ENCODE peak calls at places on chromosomes 12 and 14, in five cellular contexts. L is K562, I is HCT116, M is GM12878, S is H1. H is an unnamed sample. For H3K4me1, the result is how much of the 10 kb centered on the place peaks cover.

GRCh38 chr12:116765271-116765670 is 27.2 kb downstream of the RNFT2 start:
- DNase-seq in L (no peak), I (no peak), M (no peak), S (no peak), H (no peak)

GRCh38 chr14:29271669-29272068 is 505.1 kb downstream of the FOXG1 start:
- DNase-seq in L (no peak), I (no peak), M (no peak), S (no peak), H (no peak)

GRCh38 chr12:116916714-116917114 is 6.0 kb downstream of the FBXW8 start:
- DNase-seq in L (peak), I (peak), M (peak), S (no peak), H (peak)

GRCh38 chr14:32509632-32510187 is 180.6 kb downstream of the AKAP6 start:
- DNase-seq in L (no peak), I (no peak), M (no peak), S (no peak), H (peak)

GRCh38 chr14:75022655-75023054 is 19.9 kb downstream of the EIF2B2 start:
- DNase-seq in L (peak), I (no peak), M (no peak), S (no peak), H (peak)

GRCh38 chr12:91364591-91365184 is 182.1 kb upstream of the DCN start:
- DNase-seq in L (no peak), I (no peak), M (no peak), S (no peak), H (no peak)

GRCh38 chr12:120669055-120669828 is 17.7 kb upstream of the MLEC start:
- DNase-seq in L (no peak), I (no peak), M (peak), S (peak), H (no peak)

GRCh38 chr12:124551268-124552144 is 15.9 kb downstream of the NCOR2 start:
- DNase-seq in L (no peak), I (no peak), M (no peak), S (no peak), H (no peak)

GRCh38 chr12:132761032-132761910 is at the start of gene ANKLE2:
- DNase-seq in L (peak), I (no peak), M (no peak), S (no peak), H (peak)

GRCh38 chr14:51246032-51246431 is 6.0 kb downstream of the TMX1 start:
- DNase-seq in L (no peak), I (no peak), M (no peak), S (no peak), H (no peak)

GRCh38 chr14:68866991-68867533 is 74.2 kb upstream of the ZFP36L1 start:
- DNase-seq in L (no peak), I (no peak), M (no peak), S (no peak), H (no peak)

GRCh38 chr12:9107542-9107873 is 8.2 kb downstream of the A2M start:
- DNase-seq in L (no peak), I (no peak), M (no peak), S (no peak), H (no peak)

GRCh38 chr12:128467882-128468281 is 200.9 kb downstream of the TMEM132C start:
- DNase-seq in L (no peak), I (no peak), M (no peak), S (no peak), H (no peak)

GRCh38 chr12:127310548-127310947 is 956.4 kb upstream of the TMEM132C start:
- DNase-seq in L (no peak), I (no peak), M (no peak), S (no peak), H (no peak)

GRCh38 chr12:119621878-119622277 is 28.3 kb downstream of the TMEM233 start:
- DNase-seq in L (no peak), I (no peak), M (no peak), S (no peak), H (no peak)

DNA sequence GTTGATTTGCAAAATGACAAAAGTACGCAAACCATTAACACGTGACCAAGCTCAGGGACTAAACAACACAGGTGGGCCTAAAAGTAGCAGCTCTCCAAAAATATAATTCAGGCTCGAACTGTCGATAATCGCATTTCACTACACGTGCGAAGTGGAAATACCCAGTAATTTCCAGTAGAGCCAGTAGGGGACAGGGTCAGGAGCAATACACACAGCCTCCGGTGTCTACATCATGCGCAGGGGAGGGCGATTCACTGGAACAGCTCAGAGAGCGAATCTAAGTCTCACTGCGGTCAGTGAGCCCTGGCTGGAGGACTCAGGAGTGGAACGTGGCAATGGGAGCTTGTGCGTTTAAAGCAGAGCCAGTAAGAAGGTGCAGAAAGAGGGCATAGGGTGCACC is 40.4 kb downstream of the SETD3 start:
- DNase-seq in L (no peak), I (no peak), M (no peak), S (peak), H (no peak)
- TF ChIP-seq SRF in L (no peak), I (no peak), M (no peak), S (no peak), H (no peak)

GRCh38 chr14:21103710-21104447 is 3.0 kb downstream of the TMEM253 start:
- DNase-seq in L (peak), I (peak), M (peak), S (peak), H (peak)
- H3K4me1 ChIP-seq in L (under half), I (half or more), M (under half), S (under half), H (half or more)

GRCh38 chr14:94827711-94828505 is 58.0 kb upstream of the GSC start:
- DNase-seq in L (no peak), I (no peak), M (no peak), S (no peak), H (no peak)

GRCh38 chr14:94821705-94822104 is 51.8 kb upstream of the GSC start:
- DNase-seq in L (no peak), I (no peak), M (no peak), S (no peak), H (no peak)

GRCh38 chr14:94819531-94819930 is 49.6 kb upstream of the GSC start:
- DNase-seq in L (no peak), I (no peak), M (no peak), S (no peak), H (no peak)

GRCh38 chr14:94826774-94827173 is 56.9 kb upstream of the GSC start:
- DNase-seq in L (no peak), I (no peak), M (no peak), S (no peak), H (peak)

GRCh38 chr14:94823556-94824341 is 53.8 kb upstream of the GSC start:
- DNase-seq in L (peak), I (peak), M (no peak), S (no peak), H (peak)
- TF ChIP-seq SRF in L (no peak), I (peak), M (no peak), S (no peak), H (no peak)

DNA sequence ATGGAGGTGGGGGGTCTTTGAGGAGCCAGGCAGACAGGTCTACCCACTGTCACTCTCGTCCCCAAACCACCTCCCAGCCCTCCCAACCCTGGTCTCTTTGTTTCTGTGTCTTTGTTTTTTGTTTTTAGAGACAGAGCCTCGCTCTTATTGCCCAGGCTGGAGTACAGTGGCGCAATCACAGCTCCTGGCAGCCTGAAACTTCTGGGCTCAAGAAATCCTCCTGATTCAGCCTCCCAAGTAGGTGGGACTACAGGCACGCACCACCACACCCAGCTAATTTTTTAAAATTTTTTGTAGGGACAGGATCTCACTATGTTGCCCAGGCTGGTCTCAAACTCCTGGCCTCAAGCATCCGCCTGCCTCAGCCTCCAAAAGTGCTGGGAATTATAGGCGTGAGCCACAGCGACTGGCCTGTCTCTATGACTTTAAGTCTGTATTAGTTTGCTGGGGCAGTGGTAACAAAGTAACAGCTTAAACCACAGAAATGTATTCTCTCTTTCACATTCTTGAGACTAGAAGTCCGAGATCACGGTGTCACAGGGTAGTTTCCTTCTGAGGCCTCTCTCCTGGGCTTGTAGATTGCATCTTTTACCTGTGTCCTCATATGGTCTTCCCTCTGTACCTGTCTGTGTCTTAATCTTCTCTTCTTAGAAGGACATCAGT is 26.1 kb downstream of the DTX1 start:
- DNase-seq in L (no peak), I (no peak), M (peak), S (no peak), H (no peak)
- H3K4me1 ChIP-seq in L (under half), I (under half), M (half or more), S (under half), H (under half)

DNA sequence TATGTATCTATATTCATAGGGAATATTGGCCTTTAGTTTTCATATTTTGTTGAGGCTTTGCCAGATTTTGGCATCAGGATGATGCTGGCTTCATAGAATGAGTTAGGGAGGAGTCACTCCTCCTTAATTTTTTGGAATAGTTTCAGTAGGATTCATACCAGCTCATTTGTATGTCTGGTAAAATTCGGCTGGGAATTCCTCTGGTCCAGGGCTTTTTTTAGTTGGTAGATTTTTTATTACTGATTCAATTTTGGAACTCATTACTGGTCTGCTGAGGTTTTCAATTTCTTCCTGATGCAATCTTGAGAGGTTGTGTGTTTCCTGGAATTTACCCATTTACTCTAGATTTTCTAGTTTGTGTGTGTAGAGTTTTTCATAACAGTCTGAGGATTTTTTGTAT is 175.2 kb downstream of the EPS8 start:
- DNase-seq in L (no peak), I (no peak), M (no peak), S (no peak), H (no peak)
- TF ChIP-seq SRF in L (no peak), I (no peak), M (no peak), S (no peak), H (no peak)

GRCh38 chr12:5467941-5468340 is 36.0 kb downstream of the NTF3 start:
- DNase-seq in L (no peak), I (no peak), M (no peak), S (no peak), H (no peak)
- H3K4me1 ChIP-seq in L (under half), I (under half), M (under half), S (under half), H (under half)